ENCODE peak calls at places on chromosomes 2 and 18, in ten cellular contexts. C is activated CD4-positive, alpha-beta memory T cell treated with anti-CD3 and anti-CD28 coated beads, Interleukin-2, amount 10 ng/mL, durations not matched to agents 7 days and 5 days; W is HFFc6; V is caudate nucleus; T is naive B cell; R is HTR-8/SVneo; D is EL; O is EH; G is Ammon's horn; I is CD4-positive, alpha-beta T cell. Q is an unnamed sample.

GRCh38 chr2:137838255-137839092 is 125.8 kb upstream of the HNMT start:
- DNase-seq in I (no peak), W (peak), D (peak), G (peak), T (peak), V (no peak), O (peak), C (no peak), R (peak), Q (peak)

GRCh38 chr18:2997846-2998599 is 14.9 kb downstream of the LPIN2 start:
- DNase-seq in O (no peak), R (no peak), I (no peak), D (no peak), T (no peak), W (no peak), C (no peak), G (peak), V (no peak), Q (no peak)

GRCh38 chr2:159137511-159138101 is 148.9 kb downstream of the WDSUB1 start:
- DNase-seq in I (no peak), G (peak), R (no peak), O (peak), D (peak), V (no peak), W (no peak), C (no peak), T (no peak), Q (peak)

GRCh38 chr2:148096012-148096411 is 75.1 kb downstream of the MBD5 start:
- DNase-seq in T (no peak), C (no peak), V (no peak), G (no peak), R (no peak), D (peak), W (peak), O (peak), I (no peak), Q (peak)

GRCh38 chr18:8212893-8213805 is 396.1 kb upstream of the RAB12 start:
- DNase-seq in G (no peak), C (no peak), O (peak), W (peak), T (no peak), I (no peak), V (no peak), D (peak), R (peak), Q (peak)

GRCh38 chr2:218447072-218447471 is 28.1 kb downstream of the VIL1 start:
- DNase-seq in D (no peak), T (no peak), O (no peak), R (no peak), V (no peak), I (no peak), C (no peak), G (no peak), W (no peak), Q (no peak)

GRCh38 chr2:144275340-144275739 is 244.6 kb downstream of the ZEB2 start:
- DNase-seq in G (no peak), R (no peak), D (no peak), W (no peak), V (no peak), O (no peak), C (no peak), I (no peak), T (no peak), Q (no peak)

GRCh38 chr2:121052507-121052906 is 232.5 kb downstream of the TFCP2L1 start:
- DNase-seq in I (no peak), V (no peak), D (no peak), W (no peak), R (no peak), O (no peak), C (no peak), T (no peak), G (no peak), Q (no peak)

GRCh38 chr2:52210161-52210560 is 1178.2 kb upstream of the NRXN1 start:
- DNase-seq in T (no peak), G (no peak), D (no peak), W (no peak), C (no peak), I (no peak), V (no peak), R (no peak), O (no peak), Q (no peak)

GRCh38 chr2:174753038-174753633 is 11.1 kb downstream of the CHRNA1 start:
- DNase-seq in R (no peak), V (no peak), O (no peak), C (no peak), D (no peak), G (no peak), I (peak), W (no peak), T (peak), Q (no peak)

GRCh38 chr2:30310955-30311354 is 79.6 kb downstream of the LBH start:
- DNase-seq in R (no peak), T (no peak), V (no peak), C (no peak), G (no peak), I (no peak), D (no peak), W (no peak), O (no peak), Q (no peak)

GRCh38 chr2:27655155-27655951 is 8.1 kb downstream of the SUPT7L start:
- DNase-seq in O (peak), G (no peak), I (no peak), R (no peak), D (peak), W (peak), T (no peak), C (no peak), V (no peak), Q (peak)

GRCh38 chr2:28209312-28209711 is 183.3 kb upstream of the FOSL2 start:
- DNase-seq in V (no peak), G (no peak), C (no peak), R (no peak), W (no peak), O (no peak), I (no peak), D (no peak), T (no peak), Q (no peak)